ENCODE peak calls at places on chromosomes 4 and X, in five cellular contexts. One of them, this sample, is unnamed.
A peak's percentile ranks its signal among the peaks of the same experiment; 100 is the strongest.

GRCh38 chrX:147351644-147352043 is 537.1 kb upstream of the CXorf51A start:
- DNase-seq in testis: no peak
- DNase-seq in RWPE1: no peak
- DNase-seq in pancreas: no peak
- DNase-seq in thoracic aorta: no peak
- DNase-seq in this sample: no peak

GRCh38 chr4:178275671-178276360 is 833.6 kb upstream of the AGA start:
- DNase-seq in testis: peak; percentile 30
- DNase-seq in RWPE1: no peak
- DNase-seq in pancreas: no peak
- DNase-seq in thoracic aorta: no peak
- DNase-seq in this sample: no peak

GRCh38 chr4:147843162-147843561 is 111.3 kb downstream of the ARHGAP10 start:
- DNase-seq in testis: no peak
- DNase-seq in RWPE1: peak; percentile 73
- DNase-seq in pancreas: no peak
- DNase-seq in thoracic aorta: no peak
- DNase-seq in this sample: no peak

GRCh38 chrX:96481831-96482230 is 202.8 kb upstream of the DIAPH2 start:
- DNase-seq in testis: no peak
- DNase-seq in RWPE1: no peak
- DNase-seq in pancreas: no peak
- DNase-seq in thoracic aorta: no peak
- DNase-seq in this sample: no peak

GRCh38 chr4:149296503-149296902 is 519.1 kb downstream of the IQCM start:
- DNase-seq in testis: no peak
- DNase-seq in RWPE1: no peak
- DNase-seq in pancreas: no peak
- DNase-seq in thoracic aorta: no peak
- DNase-seq in this sample: no peak

GRCh38 chr4:103091601-103092223 is 7.9 kb downstream of the BDH2 start:
- DNase-seq in testis: peak; percentile 33
- DNase-seq in RWPE1: no peak
- DNase-seq in pancreas: no peak
- DNase-seq in thoracic aorta: no peak
- DNase-seq in this sample: no peak

GRCh38 chr4:925771-926500 is 6.2 kb downstream of the GAK start:
- DNase-seq in testis: no peak
- DNase-seq in RWPE1: no peak
- DNase-seq in pancreas: no peak
- DNase-seq in thoracic aorta: no peak
- DNase-seq in this sample: no peak

GRCh38 chrX:84216406-84216805 is 28.4 kb upstream of the RPS6KA6 start:
- DNase-seq in testis: no peak
- DNase-seq in RWPE1: no peak
- DNase-seq in pancreas: no peak
- DNase-seq in thoracic aorta: no peak
- DNase-seq in this sample: no peak

GRCh38 chrX:103386332-103386731 is 10.0 kb downstream of the BEX3 start:
- DNase-seq in testis: no peak
- DNase-seq in RWPE1: no peak
- DNase-seq in pancreas: no peak
- DNase-seq in thoracic aorta: no peak
- DNase-seq in this sample: no peak

GRCh38 chr4:182808673-182809416 is 108.3 kb downstream of the DCTD start:
- DNase-seq in testis: no peak
- DNase-seq in RWPE1: peak; percentile 22
- DNase-seq in pancreas: no peak
- DNase-seq in thoracic aorta: no peak
- DNase-seq in this sample: no peak

GRCh38 chr4:173046818-173047217 is 121.8 kb upstream of the GALNT7 start:
- DNase-seq in testis: no peak
- DNase-seq in RWPE1: no peak
- DNase-seq in pancreas: no peak
- DNase-seq in thoracic aorta: no peak
- DNase-seq in this sample: no peak

GRCh38 chr4:110636677-110637407 is 14.0 kb upstream of the PITX2 start:
- DNase-seq in testis: no peak
- DNase-seq in RWPE1: no peak
- DNase-seq in pancreas: no peak
- DNase-seq in thoracic aorta: no peak
- DNase-seq in this sample: no peak

GRCh38 chr4:125317526-125317880 is 2.7 kb downstream of the FAT4 start:
- DNase-seq in testis: peak; percentile 83
- DNase-seq in RWPE1: no peak
- DNase-seq in pancreas: no peak
- DNase-seq in thoracic aorta: no peak
- DNase-seq in this sample: peak; percentile 69

GRCh38 chr4:41657561-41657960 is 91.0 kb downstream of the PHOX2B start:
- DNase-seq in testis: no peak
- DNase-seq in RWPE1: no peak
- DNase-seq in pancreas: no peak
- DNase-seq in thoracic aorta: no peak
- DNase-seq in this sample: no peak

GRCh38 chr4:176300565-176300964 is 19.2 kb upstream of the SPCS3 start:
- DNase-seq in testis: no peak
- DNase-seq in RWPE1: no peak
- DNase-seq in pancreas: no peak
- DNase-seq in thoracic aorta: no peak
- DNase-seq in this sample: no peak
- H3K27ac ChIP-seq in testis: no peak overlapping the region
- H3K27ac ChIP-seq in RWPE1: no peak overlapping the region
- H3K27ac ChIP-seq in pancreas: no peak overlapping the region
- H3K27ac ChIP-seq in thoracic aorta: no peak overlapping the region
- H3K27ac ChIP-seq in this sample: no peak overlapping the region

GRCh38 chr4:5752803-5753184 is 41.8 kb downstream of the EVC start:
- DNase-seq in testis: no peak
- DNase-seq in RWPE1: no peak
- DNase-seq in pancreas: peak; percentile 82
- DNase-seq in thoracic aorta: no peak
- DNase-seq in this sample: no peak
- H3K27ac ChIP-seq in testis: no peak overlapping the region
- H3K27ac ChIP-seq in RWPE1: peak overlapping the region; percentile 94
- H3K27ac ChIP-seq in pancreas: no peak overlapping the region
- H3K27ac ChIP-seq in thoracic aorta: no peak overlapping the region
- H3K27ac ChIP-seq in this sample: no peak overlapping the region

GRCh38 chr4:143356493-143356892 is 19.8 kb downstream of the GAB1 start:
- DNase-seq in testis: no peak
- DNase-seq in RWPE1: no peak
- DNase-seq in pancreas: no peak
- DNase-seq in thoracic aorta: no peak
- DNase-seq in this sample: no peak
- H3K27ac ChIP-seq in testis: no peak overlapping the region
- H3K27ac ChIP-seq in RWPE1: no peak overlapping the region
- H3K27ac ChIP-seq in pancreas: no peak overlapping the region
- H3K27ac ChIP-seq in thoracic aorta: peak overlapping the region; percentile 81
- H3K27ac ChIP-seq in this sample: peak overlapping the region; percentile 79

GRCh38 chr4:6772223-6772928 is 10.2 kb upstream of the KIAA0232 start:
- DNase-seq in testis: no peak
- DNase-seq in RWPE1: peak; percentile 44
- DNase-seq in pancreas: no peak
- DNase-seq in thoracic aorta: no peak
- DNase-seq in this sample: no peak

GRCh38 chr4:6769138-6769983 is 13.2 kb upstream of the KIAA0232 start:
- DNase-seq in testis: no peak
- DNase-seq in RWPE1: no peak
- DNase-seq in pancreas: no peak
- DNase-seq in thoracic aorta: no peak
- DNase-seq in this sample: no peak

GRCh38 chr4:6771229-6771671 is 11.3 kb upstream of the KIAA0232 start:
- DNase-seq in testis: no peak
- DNase-seq in RWPE1: no peak
- DNase-seq in pancreas: no peak
- DNase-seq in thoracic aorta: peak; percentile 86
- DNase-seq in this sample: peak; percentile 79

GRCh38 chr4:6769984-6770420 is 12.5 kb upstream of the KIAA0232 start:
- DNase-seq in testis: no peak
- DNase-seq in RWPE1: no peak
- DNase-seq in pancreas: no peak
- DNase-seq in thoracic aorta: no peak
- DNase-seq in this sample: no peak

GRCh38 chr4:6770581-6771228 is 11.8 kb upstream of the KIAA0232 start:
- DNase-seq in testis: no peak
- DNase-seq in RWPE1: no peak
- DNase-seq in pancreas: no peak
- DNase-seq in thoracic aorta: no peak
- DNase-seq in this sample: no peak
- H3K27ac ChIP-seq in testis: no peak overlapping the region
- H3K27ac ChIP-seq in RWPE1: peak overlapping the region; percentile 68
- H3K27ac ChIP-seq in pancreas: peak overlapping the region; percentile 11
- H3K27ac ChIP-seq in thoracic aorta: peak overlapping the region; percentile 85
- H3K27ac ChIP-seq in this sample: peak overlapping the region; percentile 83

DNA sequence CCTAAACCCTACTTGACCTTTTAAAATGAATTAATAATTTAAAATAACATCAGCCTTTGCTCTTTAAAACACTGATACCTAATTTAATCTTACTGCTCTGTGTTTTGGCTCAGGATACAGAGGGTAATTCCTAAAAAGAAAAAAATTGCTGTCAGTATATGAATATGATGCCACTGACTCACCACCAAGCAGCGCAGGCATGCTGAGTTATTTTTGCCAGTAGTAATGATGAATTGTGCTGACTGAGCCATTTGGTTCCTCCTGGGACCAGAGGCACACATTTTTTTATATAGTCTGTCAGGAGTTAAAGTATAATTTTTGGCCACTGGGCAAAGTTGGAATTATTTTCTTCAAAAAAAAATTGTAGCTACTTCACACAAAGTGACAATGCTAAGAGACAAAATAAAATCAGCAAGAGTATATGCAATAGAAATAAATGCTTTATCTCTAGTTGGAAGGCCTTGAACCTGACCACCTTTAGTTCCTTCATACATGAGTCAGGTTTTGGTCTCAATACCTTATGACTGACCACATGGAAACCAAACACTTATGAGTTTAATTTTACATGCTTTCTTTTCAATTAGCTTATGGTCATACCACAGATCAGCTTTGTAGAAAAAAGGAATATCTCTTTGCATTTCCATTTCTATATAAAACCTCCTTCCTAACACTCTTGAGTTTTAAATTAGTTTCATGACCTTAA is 115.1 kb downstream of the PPP3CA start:
- DNase-seq in testis: no peak
- DNase-seq in RWPE1: peak; percentile 44
- DNase-seq in pancreas: no peak
- DNase-seq in thoracic aorta: peak; percentile 19
- DNase-seq in this sample: peak; percentile 69
- H3K27ac ChIP-seq in testis: no peak overlapping the region
- H3K27ac ChIP-seq in RWPE1: no peak overlapping the region
- H3K27ac ChIP-seq in pancreas: no peak overlapping the region
- H3K27ac ChIP-seq in thoracic aorta: no peak overlapping the region
- H3K27ac ChIP-seq in this sample: no peak overlapping the region

GRCh38 chr4:188988131-188988530 is 848.9 kb downstream of the TRIML1 start:
- DNase-seq in testis: no peak
- DNase-seq in RWPE1: no peak
- DNase-seq in pancreas: no peak
- DNase-seq in thoracic aorta: no peak
- DNase-seq in this sample: no peak

GRCh38 chr4:188989371-188989770 is 850.1 kb downstream of the TRIML1 start:
- DNase-seq in testis: no peak
- DNase-seq in RWPE1: peak; percentile 62
- DNase-seq in pancreas: no peak
- DNase-seq in thoracic aorta: no peak
- DNase-seq in this sample: no peak

GRCh38 chr4:188984518-188984917 is 845.3 kb downstream of the TRIML1 start:
- DNase-seq in testis: no peak
- DNase-seq in RWPE1: no peak
- DNase-seq in pancreas: no peak
- DNase-seq in thoracic aorta: no peak
- DNase-seq in this sample: no peak

GRCh38 chr4:188986271-188986689 is 847.0 kb downstream of the TRIML1 start:
- DNase-seq in testis: no peak
- DNase-seq in RWPE1: peak; percentile 70
- DNase-seq in pancreas: no peak
- DNase-seq in thoracic aorta: no peak
- DNase-seq in this sample: no peak

GRCh38 chr4:188987011-188987410 is 847.8 kb downstream of the TRIML1 start:
- DNase-seq in testis: no peak
- DNase-seq in RWPE1: no peak
- DNase-seq in pancreas: no peak
- DNase-seq in thoracic aorta: no peak
- DNase-seq in this sample: no peak
- H3K27ac ChIP-seq in testis: no peak overlapping the region
- H3K27ac ChIP-seq in RWPE1: no peak overlapping the region
- H3K27ac ChIP-seq in pancreas: no peak overlapping the region
- H3K27ac ChIP-seq in thoracic aorta: no peak overlapping the region
- H3K27ac ChIP-seq in this sample: no peak overlapping the region

DNA sequence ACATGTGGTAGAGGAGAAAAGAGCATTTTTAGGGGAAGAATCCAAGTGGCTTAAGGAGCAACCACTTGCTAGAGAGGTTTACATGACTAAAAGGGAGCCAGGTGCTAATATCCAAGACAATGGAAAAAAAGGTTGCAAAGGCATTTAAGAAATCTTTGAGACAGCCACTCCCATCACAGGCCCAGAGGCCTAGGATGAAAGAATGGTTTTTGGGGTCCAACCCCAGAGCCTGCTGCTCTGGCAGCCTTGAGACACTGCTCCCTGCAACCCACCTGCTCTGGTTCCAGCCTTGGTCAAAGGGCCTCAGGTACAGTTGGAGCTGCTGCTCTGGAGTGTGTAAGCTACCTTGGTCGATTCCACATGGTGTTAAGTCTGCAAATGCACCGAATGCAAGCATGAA is 84.1 kb upstream of the FREM3 start:
- DNase-seq in testis: no peak
- DNase-seq in RWPE1: no peak
- DNase-seq in pancreas: no peak
- DNase-seq in thoracic aorta: no peak
- DNase-seq in this sample: no peak
- H3K27ac ChIP-seq in testis: no peak overlapping the region
- H3K27ac ChIP-seq in RWPE1: no peak overlapping the region
- H3K27ac ChIP-seq in pancreas: no peak overlapping the region
- H3K27ac ChIP-seq in thoracic aorta: no peak overlapping the region
- H3K27ac ChIP-seq in this sample: no peak overlapping the region

This sample was measured in ascending aorta.